ENCODE peak calls at places on chromosomes 1 and 21, in nine cellular contexts. One of them, this sample, is unnamed.

GRCh38 chr1:37028981-37029617 is 5.2 kb downstream of the GRIK3 start:
- DNase-seq in GM06990: peak
- DNase-seq in AG09309: no peak
- DNase-seq in right lobe of liver: no peak
- DNase-seq in neural progenitor cell: no peak
- DNase-seq in sigmoid colon: no peak
- DNase-seq in Peyer's patch: peak
- DNase-seq in uterus: no peak
- DNase-seq in lower leg skin: no peak
- DNase-seq in this sample: no peak

GRCh38 chr1:183065168-183065670 is 42.0 kb downstream of the LAMC1 start:
- DNase-seq in GM06990: no peak
- DNase-seq in AG09309: no peak
- DNase-seq in right lobe of liver: no peak
- DNase-seq in neural progenitor cell: no peak
- DNase-seq in sigmoid colon: no peak
- DNase-seq in Peyer's patch: no peak
- DNase-seq in uterus: no peak
- DNase-seq in lower leg skin: no peak
- DNase-seq in this sample: peak

GRCh38 chr21:26659181-26659580 is 86.1 kb upstream of the CYYR1 start:
- DNase-seq in GM06990: no peak
- DNase-seq in AG09309: no peak
- DNase-seq in right lobe of liver: no peak
- DNase-seq in neural progenitor cell: no peak
- DNase-seq in sigmoid colon: no peak
- DNase-seq in Peyer's patch: no peak
- DNase-seq in uterus: no peak
- DNase-seq in lower leg skin: no peak
- DNase-seq in this sample: peak

GRCh38 chr1:102435483-102435882 is 438.8 kb upstream of the OLFM3 start:
- DNase-seq in GM06990: no peak
- DNase-seq in AG09309: no peak
- DNase-seq in right lobe of liver: no peak
- DNase-seq in neural progenitor cell: no peak
- DNase-seq in sigmoid colon: no peak
- DNase-seq in Peyer's patch: no peak
- DNase-seq in uterus: no peak
- DNase-seq in lower leg skin: no peak
- DNase-seq in this sample: no peak

GRCh38 chr1:216074196-216074595 is 349.1 kb downstream of the USH2A start:
- DNase-seq in GM06990: no peak
- DNase-seq in AG09309: no peak
- DNase-seq in right lobe of liver: no peak
- DNase-seq in neural progenitor cell: no peak
- DNase-seq in sigmoid colon: no peak
- DNase-seq in Peyer's patch: no peak
- DNase-seq in uterus: no peak
- DNase-seq in lower leg skin: no peak
- DNase-seq in this sample: no peak

GRCh38 chr1:184160236-184160635 is 108.7 kb downstream of the TSEN15 start:
- DNase-seq in GM06990: peak
- DNase-seq in AG09309: peak
- DNase-seq in right lobe of liver: no peak
- DNase-seq in neural progenitor cell: no peak
- DNase-seq in sigmoid colon: no peak
- DNase-seq in Peyer's patch: no peak
- DNase-seq in uterus: no peak
- DNase-seq in lower leg skin: no peak
- DNase-seq in this sample: peak

GRCh38 chr1:90357980-90358379 is 359.1 kb downstream of the BARHL2 start:
- DNase-seq in GM06990: peak
- DNase-seq in AG09309: no peak
- DNase-seq in right lobe of liver: no peak
- DNase-seq in neural progenitor cell: no peak
- DNase-seq in sigmoid colon: no peak
- DNase-seq in Peyer's patch: no peak
- DNase-seq in uterus: no peak
- DNase-seq in lower leg skin: no peak
- DNase-seq in this sample: no peak

GRCh38 chr1:175968486-175969182 is 225.2 kb upstream of the TNR start:
- DNase-seq in GM06990: no peak
- DNase-seq in AG09309: peak
- DNase-seq in right lobe of liver: no peak
- DNase-seq in neural progenitor cell: no peak
- DNase-seq in sigmoid colon: no peak
- DNase-seq in Peyer's patch: no peak
- DNase-seq in uterus: no peak
- DNase-seq in lower leg skin: no peak
- DNase-seq in this sample: peak

GRCh38 chr21:17732306-17732705 is 86.8 kb downstream of the C21orf91 start:
- DNase-seq in GM06990: no peak
- DNase-seq in AG09309: no peak
- DNase-seq in right lobe of liver: no peak
- DNase-seq in neural progenitor cell: no peak
- DNase-seq in sigmoid colon: no peak
- DNase-seq in Peyer's patch: no peak
- DNase-seq in uterus: no peak
- DNase-seq in lower leg skin: no peak
- DNase-seq in this sample: peak

GRCh38 chr1:8663915-8664331 is 153.5 kb downstream of the RERE start:
- DNase-seq in GM06990: no peak
- DNase-seq in AG09309: no peak
- DNase-seq in right lobe of liver: no peak
- DNase-seq in neural progenitor cell: no peak
- DNase-seq in sigmoid colon: peak
- DNase-seq in Peyer's patch: peak
- DNase-seq in uterus: peak
- DNase-seq in lower leg skin: no peak
- DNase-seq in this sample: peak

GRCh38 chr1:236534164-236534651 is 10.4 kb downstream of the LGALS8 start:
- DNase-seq in GM06990: no peak
- DNase-seq in AG09309: peak
- DNase-seq in right lobe of liver: no peak
- DNase-seq in neural progenitor cell: no peak
- DNase-seq in sigmoid colon: no peak
- DNase-seq in Peyer's patch: no peak
- DNase-seq in uterus: no peak
- DNase-seq in lower leg skin: no peak
- DNase-seq in this sample: peak

GRCh38 chr1:118100686-118101300 is 84.2 kb downstream of the SPAG17 start:
- DNase-seq in GM06990: no peak
- DNase-seq in AG09309: no peak
- DNase-seq in right lobe of liver: no peak
- DNase-seq in neural progenitor cell: no peak
- DNase-seq in sigmoid colon: no peak
- DNase-seq in Peyer's patch: peak
- DNase-seq in uterus: no peak
- DNase-seq in lower leg skin: no peak
- DNase-seq in this sample: no peak

DNA sequence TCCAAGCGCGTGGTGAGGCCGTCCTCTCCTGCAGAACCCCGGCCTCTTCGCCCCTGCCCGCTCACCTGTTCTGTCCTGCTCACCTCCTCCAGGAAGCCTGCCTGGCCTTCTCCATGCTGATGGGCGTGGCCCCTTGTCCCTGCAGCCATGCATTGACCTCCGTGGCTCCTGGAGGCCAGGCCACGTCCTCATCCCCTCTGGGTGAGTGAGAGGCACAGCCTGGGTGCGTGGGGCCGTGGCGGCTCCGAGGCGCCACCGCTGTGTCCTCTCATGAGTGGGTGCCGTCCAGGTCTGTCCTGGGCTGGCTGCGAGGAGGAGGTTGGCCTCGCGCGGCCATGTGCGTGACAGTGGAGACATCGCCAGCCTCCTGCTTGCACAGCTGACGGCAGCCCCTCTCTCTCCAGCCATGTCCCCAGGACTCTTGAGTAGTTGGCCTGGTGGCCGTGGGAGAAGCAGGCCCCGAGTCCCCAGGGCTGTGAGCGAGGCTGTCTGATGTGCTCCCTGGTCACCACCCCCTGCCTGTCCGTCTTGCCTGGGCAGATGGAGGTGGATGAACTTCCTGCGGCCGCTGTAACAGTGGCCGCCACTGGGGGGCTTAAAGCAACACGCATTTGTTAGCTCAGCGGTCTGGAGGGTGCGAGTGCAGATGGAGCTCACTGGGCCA is 58.1 kb downstream of the PRKCZ start:
- DNase-seq in GM06990: no peak
- DNase-seq in AG09309: no peak
- DNase-seq in right lobe of liver: peak
- DNase-seq in neural progenitor cell: peak
- DNase-seq in sigmoid colon: no peak
- DNase-seq in Peyer's patch: no peak
- DNase-seq in uterus: no peak
- DNase-seq in lower leg skin: no peak
- DNase-seq in this sample: peak
- TF ChIP-seq CTCF in GM06990: peak
- TF ChIP-seq CTCF in AG09309: peak
- TF ChIP-seq CTCF in right lobe of liver: peak
- TF ChIP-seq CTCF in neural progenitor cell: peak
- TF ChIP-seq CTCF in sigmoid colon: no peak
- TF ChIP-seq CTCF in Peyer's patch: peak
- TF ChIP-seq CTCF in uterus: no peak
- TF ChIP-seq CTCF in lower leg skin: no peak
- TF ChIP-seq CTCF in this sample: peak

GRCh38 chr1:92755541-92756351 is 29.2 kb downstream of the EVI5 start:
- DNase-seq in GM06990: no peak
- DNase-seq in AG09309: no peak
- DNase-seq in right lobe of liver: no peak
- DNase-seq in neural progenitor cell: no peak
- DNase-seq in sigmoid colon: peak
- DNase-seq in Peyer's patch: peak
- DNase-seq in uterus: peak
- DNase-seq in lower leg skin: no peak
- DNase-seq in this sample: peak
- H3K4me3 ChIP-seq in GM06990: no peak
- H3K4me3 ChIP-seq in AG09309: no peak
- H3K4me3 ChIP-seq in right lobe of liver: no peak
- H3K4me3 ChIP-seq in neural progenitor cell: no peak
- H3K4me3 ChIP-seq in sigmoid colon: no peak
- H3K4me3 ChIP-seq in Peyer's patch: no peak
- H3K4me3 ChIP-seq in uterus: no peak
- H3K4me3 ChIP-seq in lower leg skin: no peak
- H3K4me3 ChIP-seq in this sample: peak

DNA sequence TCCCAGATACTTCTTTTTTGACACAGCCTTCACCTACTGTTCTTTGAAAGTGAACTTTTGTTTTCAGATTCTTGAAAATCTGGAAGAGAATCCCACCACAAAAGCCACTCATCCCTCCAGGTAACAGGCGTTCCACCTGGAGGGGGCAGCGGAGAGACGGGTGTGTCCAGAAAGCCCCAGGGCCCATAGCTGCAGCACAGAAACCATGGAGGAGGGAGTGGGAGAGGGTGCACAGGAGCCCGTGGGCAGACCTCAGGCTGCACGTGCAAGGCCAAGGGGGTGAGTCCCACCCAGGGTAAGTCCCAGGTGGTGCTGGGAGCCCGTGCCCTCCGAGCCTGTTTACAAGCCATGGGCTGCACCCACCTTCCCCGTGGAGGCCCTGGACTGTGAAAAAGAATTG is 86.5 kb downstream of the PSMG1 start:
- DNase-seq in GM06990: no peak
- DNase-seq in AG09309: no peak
- DNase-seq in right lobe of liver: no peak
- DNase-seq in neural progenitor cell: peak
- DNase-seq in sigmoid colon: no peak
- DNase-seq in Peyer's patch: no peak
- DNase-seq in uterus: no peak
- DNase-seq in lower leg skin: no peak
- DNase-seq in this sample: no peak
- TF ChIP-seq CTCF in GM06990: peak
- TF ChIP-seq CTCF in AG09309: no peak
- TF ChIP-seq CTCF in right lobe of liver: no peak
- TF ChIP-seq CTCF in neural progenitor cell: peak
- TF ChIP-seq CTCF in sigmoid colon: no peak
- TF ChIP-seq CTCF in Peyer's patch: no peak
- TF ChIP-seq CTCF in uterus: no peak
- TF ChIP-seq CTCF in lower leg skin: no peak
- TF ChIP-seq CTCF in this sample: no peak

GRCh38 chr1:181152892-181153633 is 64.6 kb downstream of the IER5 start:
- DNase-seq in GM06990: peak
- DNase-seq in AG09309: no peak
- DNase-seq in right lobe of liver: no peak
- DNase-seq in neural progenitor cell: peak
- DNase-seq in sigmoid colon: peak
- DNase-seq in Peyer's patch: peak
- DNase-seq in uterus: peak
- DNase-seq in lower leg skin: peak
- DNase-seq in this sample: peak
- H3K4me3 ChIP-seq in GM06990: peak
- H3K4me3 ChIP-seq in AG09309: no peak
- H3K4me3 ChIP-seq in right lobe of liver: no peak
- H3K4me3 ChIP-seq in neural progenitor cell: no peak
- H3K4me3 ChIP-seq in sigmoid colon: no peak
- H3K4me3 ChIP-seq in Peyer's patch: no peak
- H3K4me3 ChIP-seq in uterus: no peak
- H3K4me3 ChIP-seq in lower leg skin: no peak
- H3K4me3 ChIP-seq in this sample: no peak

GRCh38 chr1:234188454-234188792 is 184.8 kb upstream of the COA6 start:
- DNase-seq in GM06990: no peak
- DNase-seq in AG09309: no peak
- DNase-seq in right lobe of liver: no peak
- DNase-seq in neural progenitor cell: peak
- DNase-seq in sigmoid colon: no peak
- DNase-seq in Peyer's patch: no peak
- DNase-seq in uterus: no peak
- DNase-seq in lower leg skin: no peak
- DNase-seq in this sample: no peak
- TF ChIP-seq CTCF in GM06990: peak
- TF ChIP-seq CTCF in AG09309: peak
- TF ChIP-seq CTCF in right lobe of liver: no peak
- TF ChIP-seq CTCF in neural progenitor cell: peak
- TF ChIP-seq CTCF in sigmoid colon: no peak
- TF ChIP-seq CTCF in Peyer's patch: no peak
- TF ChIP-seq CTCF in uterus: no peak
- TF ChIP-seq CTCF in lower leg skin: no peak
- TF ChIP-seq CTCF in this sample: no peak

GRCh38 chr1:81232505-81232904 is 568.2 kb upstream of the ADGRL2 start:
- DNase-seq in GM06990: no peak
- DNase-seq in AG09309: no peak
- DNase-seq in right lobe of liver: no peak
- DNase-seq in neural progenitor cell: no peak
- DNase-seq in sigmoid colon: no peak
- DNase-seq in Peyer's patch: no peak
- DNase-seq in uterus: no peak
- DNase-seq in lower leg skin: no peak
- DNase-seq in this sample: peak
- H3K4me3 ChIP-seq in GM06990: no peak
- H3K4me3 ChIP-seq in AG09309: no peak
- H3K4me3 ChIP-seq in right lobe of liver: no peak
- H3K4me3 ChIP-seq in neural progenitor cell: no peak
- H3K4me3 ChIP-seq in sigmoid colon: no peak
- H3K4me3 ChIP-seq in Peyer's patch: no peak
- H3K4me3 ChIP-seq in uterus: no peak
- H3K4me3 ChIP-seq in lower leg skin: no peak
- H3K4me3 ChIP-seq in this sample: no peak

GRCh38 chr1:209996348-209996747 is 58.3 kb downstream of the SYT14 start:
- DNase-seq in GM06990: no peak
- DNase-seq in AG09309: no peak
- DNase-seq in right lobe of liver: no peak
- DNase-seq in neural progenitor cell: no peak
- DNase-seq in sigmoid colon: no peak
- DNase-seq in Peyer's patch: no peak
- DNase-seq in uterus: no peak
- DNase-seq in lower leg skin: no peak
- DNase-seq in this sample: no peak
- TF ChIP-seq CTCF in GM06990: no peak
- TF ChIP-seq CTCF in AG09309: no peak
- TF ChIP-seq CTCF in right lobe of liver: no peak
- TF ChIP-seq CTCF in neural progenitor cell: no peak
- TF ChIP-seq CTCF in sigmoid colon: no peak
- TF ChIP-seq CTCF in Peyer's patch: no peak
- TF ChIP-seq CTCF in uterus: no peak
- TF ChIP-seq CTCF in lower leg skin: no peak
- TF ChIP-seq CTCF in this sample: no peak